ENCODE peak calls at places on chromosomes 4 and X, in six cellular contexts. K is Calu3; V is GM13977; R is NCI-H1105 treated with DMSO at 0.1 percent for 48 hours; U is omental fat pad; G is activated CD4-positive, alpha-beta T cell treated with anti-CD3 and anti-CD28 coated beads, Interleukin-2, amount 50 U/mL, for 48 hours. I is an unnamed sample.

GRCh38 chr4:41882622-41883347 is 52.4 kb upstream of the TMEM33 start:
- DNase-seq in K (peak), V (peak), R (peak), U (no peak), G (peak), I (peak)

GRCh38 chr4:15682340-15682725 is 706 bp downstream of the FAM200B start:
- DNase-seq in K (no peak), V (no peak), R (no peak), U (no peak), G (no peak), I (peak)

GRCh38 chrX:20802036-20802435 is 535.3 kb upstream of the RPS6KA3 start:
- DNase-seq in K (no peak), V (no peak), R (no peak), U (no peak), G (no peak), I (no peak)

GRCh38 chrX:94123062-94123461 is 449.1 kb downstream of the FAM133A start:
- DNase-seq in K (no peak), V (no peak), R (no peak), U (no peak), G (no peak), I (no peak)

GRCh38 chr4:61210186-61210939 is 10.2 kb downstream of the ADGRL3 start:
- DNase-seq in K (no peak), V (no peak), R (no peak), U (no peak), G (no peak), I (no peak)

GRCh38 chr4:152138451-152138850 is 377.6 kb upstream of the GATB start:
- DNase-seq in K (no peak), V (no peak), R (no peak), U (no peak), G (no peak), I (no peak)

GRCh38 chr4:52983563-52984303 is 121.6 kb downstream of the RASL11B start:
- DNase-seq in K (peak), V (peak), R (peak), U (no peak), G (no peak), I (peak)

GRCh38 chr4:147525494-147526271 is 44.8 kb downstream of the EDNRA start:
- DNase-seq in K (no peak), V (no peak), R (no peak), U (no peak), G (no peak), I (no peak)

GRCh38 chr4:73019462-73020047 is 50.0 kb downstream of the COX18 start:
- DNase-seq in K (peak), V (peak), R (peak), U (no peak), G (no peak), I (peak)

GRCh38 chr4:188408244-188409067 is 269.2 kb downstream of the TRIML1 start:
- DNase-seq in K (no peak), V (no peak), R (no peak), U (no peak), G (no peak), I (no peak)

GRCh38 chrX:39815621-39816020 is 282.1 kb downstream of the BCOR start:
- DNase-seq in K (no peak), V (peak), R (no peak), U (no peak), G (peak), I (peak)

GRCh38 chrX:107565916-107566602 is 62.3 kb upstream of the PRPS1 start:
- DNase-seq in K (peak), V (no peak), R (no peak), U (no peak), G (no peak), I (peak)

GRCh38 chr4:72896515-72896914 is 173.0 kb downstream of the COX18 start:
- DNase-seq in K (no peak), V (no peak), R (no peak), U (no peak), G (no peak), I (no peak)

GRCh38 chr4:69689530-69690111 is 36.6 kb upstream of the UGT2A1 start:
- DNase-seq in K (peak), V (peak), R (peak), U (no peak), G (no peak), I (peak)

GRCh38 chr4:20652226-20652836 is 47.9 kb upstream of the PACRGL start:
- DNase-seq in K (no peak), V (no peak), R (no peak), U (no peak), G (no peak), I (no peak)

I was measured in GM12865.